ENCODE peak calls at places on chromosomes 13 and 19, in five cellular contexts. V is trophoblast cell, H is ascending aorta, O is right lobe of liver, G is A549. S is an unnamed sample. For H3K9me3, the result is how much of the 10 kb centered on the place peaks cover.

GRCh38 chr13:99989376-99990044 is 7.9 kb downstream of the ZIC2 start:
- DNase-seq in V (no peak), H (no peak), O (no peak), G (no peak), S (no peak)

GRCh38 chr13:110509478-110509926 is 52.0 kb downstream of the RAB20 start:
- DNase-seq in V (no peak), H (no peak), G (no peak), O (no peak), S (no peak)

GRCh38 chr13:26067601-26068000 is 15.8 kb upstream of the SHISA2 start:
- DNase-seq in O (no peak), H (no peak), G (no peak), V (peak), S (no peak)

GRCh38 chr13:110973007-110973700 is 58.3 kb upstream of the ANKRD10 start:
- DNase-seq in O (no peak), H (no peak), V (no peak), G (no peak), S (no peak)

GRCh38 chr19:18416778-18417249 is 2.4 kb upstream of the SSBP4 start:
- DNase-seq in V (peak), O (peak), G (no peak), H (no peak), S (peak)

GRCh38 chr13:111202745-111203144 is 87.6 kb downstream of the ARHGEF7 start:
- DNase-seq in H (no peak), V (peak), G (peak), O (no peak), S (no peak)

GRCh38 chr19:45087531-45087930 is 5.4 kb upstream of the PPP1R37 start:
- DNase-seq in H (peak), G (no peak), V (no peak), O (no peak), S (no peak)

GRCh38 chr19:45492627-45493470 is 4.0 kb downstream of the RTN2 start:
- DNase-seq in O (no peak), V (peak), H (no peak), G (no peak), S (no peak)

GRCh38 chr13:27920677-27921420 is 1.0 kb downstream of the PDX1 start:
- DNase-seq in V (no peak), G (peak), O (no peak), H (no peak), S (no peak)

DNA sequence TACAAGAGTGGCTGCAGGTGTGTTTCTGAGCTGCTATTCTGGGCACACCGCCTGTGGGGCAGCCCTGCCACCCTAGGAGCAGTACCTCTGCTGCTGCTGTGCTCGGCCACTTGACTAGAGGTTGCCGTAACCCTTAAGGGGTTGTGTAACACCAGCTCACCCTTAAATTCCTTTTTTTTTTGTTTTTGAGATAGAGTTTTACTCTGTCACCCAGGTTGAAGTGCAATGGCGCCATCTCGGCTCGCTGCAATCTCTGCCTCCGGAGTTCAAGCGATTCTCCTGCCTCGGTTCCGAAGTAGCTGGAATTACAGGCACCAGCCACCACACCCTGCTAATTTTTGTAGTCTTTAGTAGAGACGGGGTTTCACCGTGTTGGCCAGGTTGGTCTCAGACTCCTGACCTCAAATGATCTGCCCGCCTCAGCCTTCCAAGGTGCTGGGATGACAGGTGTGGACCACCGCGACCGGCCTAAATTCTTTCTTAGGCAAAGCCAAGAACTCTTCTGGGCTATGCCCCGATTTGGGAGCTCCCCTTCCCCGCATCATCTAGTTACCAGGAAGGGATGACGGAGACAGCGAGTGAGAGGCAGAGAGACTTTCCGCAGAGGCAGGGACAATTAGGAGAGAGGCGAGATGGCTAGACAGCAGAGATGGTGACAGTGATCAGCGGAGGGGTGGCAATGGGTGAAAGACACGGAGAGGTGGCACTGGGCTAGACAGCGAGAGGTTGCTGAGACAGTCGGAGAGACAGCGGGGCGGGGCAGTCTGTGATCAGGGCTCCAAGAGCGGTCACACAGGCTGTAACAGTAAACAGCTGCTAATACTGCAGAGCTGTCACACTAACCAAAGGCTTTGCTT is 4.4 kb upstream of the LILRA5 start:
- DNase-seq in H (no peak), O (no peak), G (no peak), V (no peak), S (peak)
- H3K27ac ChIP-seq in H (no peak), O (no peak), G (no peak), V (no peak), S (peak)

GRCh38 chr13:93225610-93226009 is 997 bp upstream of the GPC6 start:
- DNase-seq in H (no peak), G (no peak), O (no peak), V (no peak), S (no peak)
- H3K4me3 ChIP-seq in H (no peak), G (peak), O (peak), V (no peak), S (no peak)

DNA sequence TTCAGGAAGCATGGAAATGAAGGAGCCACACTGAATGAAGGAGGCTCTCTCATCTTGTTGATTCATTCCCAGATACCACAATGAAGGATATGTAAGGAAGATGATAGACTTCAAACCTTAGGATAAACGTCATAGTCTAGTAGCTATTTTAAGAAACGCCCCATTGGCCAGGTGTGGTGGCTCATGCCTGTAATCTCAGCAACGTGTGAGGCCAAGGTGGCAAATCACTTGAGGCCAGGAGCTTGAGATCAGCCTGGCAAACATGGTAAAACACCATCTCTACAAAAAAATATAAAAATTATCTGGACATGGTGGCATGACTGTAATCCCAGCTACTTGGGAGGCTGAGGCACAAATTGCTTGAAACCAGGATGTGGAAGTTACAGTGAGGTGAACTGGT is 17.1 kb upstream of the ZNF841 start:
- DNase-seq in O (no peak), G (no peak), V (no peak), H (no peak), S (no peak)
- H3K9me3 ChIP-seq in O (half or more), G (half or more), V (under half), H (half or more), S (half or more)

DNA sequence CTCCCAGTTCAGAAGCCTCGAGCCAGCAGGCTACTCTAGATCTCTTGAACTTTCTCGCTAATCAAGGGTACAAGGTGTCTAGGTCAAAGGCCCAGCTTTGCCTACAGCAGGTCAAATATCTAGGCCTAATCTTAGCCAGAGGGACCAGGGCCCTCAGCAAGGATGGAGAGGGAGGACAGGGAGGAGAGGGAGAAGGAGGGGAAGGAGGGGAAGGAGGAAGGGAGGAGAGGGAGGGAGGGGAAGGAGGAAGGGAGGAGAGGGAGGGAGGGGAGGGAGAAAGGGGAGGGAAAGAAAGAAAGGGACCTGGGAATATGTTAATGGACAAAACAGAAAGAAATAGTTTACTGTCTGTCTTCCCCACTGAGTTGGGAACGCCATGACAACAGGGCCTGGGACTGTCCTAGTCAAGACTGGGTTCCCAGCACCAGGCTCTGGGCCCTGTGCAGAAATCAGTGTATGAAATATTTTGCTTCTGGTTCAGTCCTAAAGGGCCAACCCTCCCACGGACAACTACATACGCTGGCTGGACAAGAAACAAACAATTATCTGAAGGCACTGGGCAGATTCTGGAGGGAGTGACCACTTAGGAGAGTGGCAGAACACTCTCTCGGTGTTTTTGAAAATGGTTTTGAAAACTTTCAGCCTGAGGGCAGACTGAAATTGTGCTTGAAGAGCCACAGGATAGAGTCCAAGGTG is 4.6 kb downstream of the ECH1 start:
- DNase-seq in O (no peak), V (peak), G (no peak), H (no peak), S (no peak)
- H3K27ac ChIP-seq in O (no peak), V (peak), G (no peak), H (no peak), S (no peak)

GRCh38 chr13:41345165-41345920 is 34.3 kb downstream of the NAA16 start:
- DNase-seq in G (no peak), H (no peak), O (no peak), V (no peak), S (no peak)
- H3K4me3 ChIP-seq in G (no peak), H (no peak), O (no peak), V (no peak), S (no peak)

GRCh38 chr19:51994048-51994644 is 7.5 kb upstream of the ZNF350 start:
- DNase-seq in H (no peak), O (no peak), G (no peak), V (no peak), S (no peak)

DNA sequence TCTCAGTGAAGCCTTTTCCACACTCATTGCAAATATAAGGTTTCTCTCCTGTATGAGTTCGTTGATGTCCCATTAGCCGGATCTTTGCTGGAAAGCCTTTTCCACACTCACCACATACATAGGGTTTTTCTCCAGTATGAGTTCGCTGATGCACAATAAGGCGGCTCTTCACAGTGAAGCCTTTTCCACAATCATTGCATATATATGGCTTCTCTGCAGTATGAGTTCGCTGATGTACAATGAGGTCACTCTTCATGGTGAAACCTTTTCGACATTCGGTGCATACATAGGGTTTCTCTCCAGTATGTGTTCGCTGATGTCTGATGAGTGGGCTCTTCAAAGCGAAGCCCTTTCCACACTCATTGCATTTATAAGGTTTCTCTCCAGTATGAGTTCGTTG is 6.8 kb upstream of the ZNF350 start:
- DNase-seq in G (no peak), H (no peak), V (no peak), O (no peak), S (no peak)
- H3K9me3 ChIP-seq in G (half or more), H (half or more), V (under half), O (half or more), S (half or more)

S was measured in lower lobe of right lung.